ENCODE peak calls at places on chromosome 11, in ten cellular contexts. Q, U, F, T, B, J, L, W, S and E are unnamed samples.

GRCh38 chr11:119372260-119373058 is 9.0 kb downstream of the USP2 start:
- DNase-seq in Q (no peak), U (no peak), F (peak; percentile 89), T (no peak), B (no peak), J (no peak), L (no peak), W (no peak), S (no peak), E (no peak)

GRCh38 chr11:18618341-18619025 is 15.7 kb downstream of the SPTY2D1 start:
- DNase-seq in Q (no peak), U (no peak), F (no peak), T (peak; percentile 48), B (no peak), J (no peak), L (no peak), W (no peak), S (no peak), E (no peak)

GRCh38 chr11:8168485-8169257 is at the start of gene RIC3:
- DNase-seq in Q (peak; percentile 3), U (no peak), F (peak; percentile 71), T (no peak), B (peak; percentile 33), J (peak; percentile 60), L (peak; percentile 78), W (peak; percentile 44), S (peak; percentile 48), E (peak; percentile 49)

GRCh38 chr11:47003180-47003877 is 66.8 kb downstream of the CSTPP1 start:
- DNase-seq in Q (no peak), U (no peak), F (no peak), T (peak; percentile 72), B (no peak), J (no peak), L (no peak), W (no peak), S (no peak), E (no peak)

GRCh38 chr11:46120711-46121327 is 435 bp downstream of the PHF21A start:
- DNase-seq in Q (no peak), U (no peak), F (peak; percentile 68), T (peak; percentile 74), B (peak; percentile 43), J (no peak), L (peak; percentile 82), W (peak; percentile 37), S (peak; percentile 66), E (peak; percentile 60)

GRCh38 chr11:69292221-69292648 is 1.7 kb upstream of the MYEOV start:
- DNase-seq in Q (no peak), U (no peak), F (peak; percentile 51), T (peak; percentile 33), B (no peak), J (peak; percentile 31), L (peak; percentile 56), W (no peak), S (no peak), E (peak; percentile 41)

GRCh38 chr11:18171377-18172000 is 1.1 kb upstream of the MRGPRX4 start:
- DNase-seq in Q (peak; percentile 14), U (no peak), F (no peak), T (peak; percentile 52), B (no peak), J (peak; percentile 3), L (peak; percentile 73), W (no peak), S (no peak), E (no peak)

GRCh38 chr11:2518112-2518982 is 73.5 kb downstream of the KCNQ1 start:
- DNase-seq in Q (no peak), U (no peak), F (peak; percentile 35), T (no peak), B (peak; percentile 23), J (no peak), L (peak; percentile 7), W (no peak), S (peak; percentile 41), E (no peak)

GRCh38 chr11:10743354-10744035 is 7.6 kb upstream of the CTR9 start:
- DNase-seq in Q (peak; percentile 9), U (no peak), F (peak; percentile 55), T (no peak), B (no peak), J (peak; percentile 45), L (no peak), W (no peak), S (no peak), E (peak; percentile 52)

GRCh38 chr11:18115360-18116127 is 9.7 kb upstream of the SAAL1 start:
- DNase-seq in Q (peak; percentile 70), U (peak; percentile 26), F (no peak), T (peak; percentile 64), B (peak; percentile 70), J (peak; percentile 64), L (peak; percentile 86), W (peak; percentile 65), S (no peak), E (peak; percentile 67)

GRCh38 chr11:98456281-98456680 is 564.5 kb upstream of the CNTN5 start:
- DNase-seq in Q (no peak), U (no peak), F (no peak), T (no peak), B (no peak), J (no peak), L (no peak), W (no peak), S (no peak), E (no peak)

GRCh38 chr11:15937601-15938361 is 418.6 kb downstream of the SOX6 start:
- DNase-seq in Q (no peak), U (no peak), F (no peak), T (no peak), B (no peak), J (no peak), L (no peak), W (no peak), S (no peak), E (no peak)

GRCh38 chr11:128361451-128362020 is 225.8 kb downstream of the ETS1 start:
- DNase-seq in Q (peak; percentile 53), U (no peak), F (no peak), T (peak; percentile 38), B (peak; percentile 51), J (no peak), L (no peak), W (no peak), S (no peak), E (peak; percentile 58)

GRCh38 chr11:123841189-123841588 is 35.0 kb upstream of the OR6M1 start:
- DNase-seq in Q (no peak), U (no peak), F (no peak), T (peak; percentile 11), B (no peak), J (no peak), L (no peak), W (no peak), S (no peak), E (no peak)

GRCh38 chr11:62707277-62707771 is at the start of the genes BSCL2 and GNG3:
- DNase-seq in Q (no peak), U (no peak), F (no peak), T (no peak), B (no peak), J (no peak), L (peak; percentile 85), W (no peak), S (no peak), E (no peak)

GRCh38 chr11:72072348-72072747 is 8.0 kb downstream of the NUMA1 start:
- DNase-seq in Q (peak; percentile 26), U (no peak), F (no peak), T (peak; percentile 86), B (no peak), J (peak; percentile 55), L (peak; percentile 21), W (no peak), S (no peak), E (no peak)

DNA sequence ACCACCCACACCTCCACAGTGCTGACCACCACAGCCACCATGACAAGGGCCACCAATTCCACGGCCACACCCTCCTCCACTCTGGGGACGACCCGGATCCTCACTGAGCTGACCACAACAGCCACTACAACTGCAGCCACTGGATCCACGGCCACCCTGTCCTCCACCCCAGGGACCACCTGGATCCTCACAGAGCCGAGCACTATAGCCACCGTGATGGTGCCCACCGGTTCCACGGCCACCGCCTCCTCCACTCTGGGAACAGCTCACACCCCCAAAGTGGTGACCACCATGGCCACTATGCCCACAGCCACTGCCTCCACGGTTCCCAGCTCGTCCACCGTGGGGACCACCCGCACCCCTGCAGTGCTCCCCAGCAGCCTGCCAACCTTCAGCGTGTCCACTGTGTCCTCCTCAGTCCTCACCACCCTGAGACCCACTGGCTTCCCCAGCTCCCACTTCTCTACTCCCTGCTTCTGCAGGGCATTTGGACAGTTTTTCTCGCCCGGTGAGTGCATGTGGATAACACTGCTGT is 28.4 kb downstream of the MUC5B start:
- DNase-seq in Q (no peak), U (no peak), F (no peak), T (no peak), B (no peak), J (no peak), L (no peak), W (no peak), S (no peak), E (no peak)
- H3K9me3 ChIP-seq in Q (no peaks in the 10 kb centered on the region), U (peaks cover 13% of the 10 kb centered on the region), F (no peaks in the 10 kb centered on the region), T (no peaks in the 10 kb centered on the region), B (no peaks in the 10 kb centered on the region), J (no peaks in the 10 kb centered on the region), L (no peaks in the 10 kb centered on the region), W (peaks cover 5% of the 10 kb centered on the region), S (no peaks in the 10 kb centered on the region), E (no peaks in the 10 kb centered on the region)

GRCh38 chr11:41872458-41872857 is 413.0 kb upstream of the LRRC4C start:
- DNase-seq in Q (no peak), U (no peak), F (no peak), T (no peak), B (no peak), J (no peak), L (no peak), W (no peak), S (no peak), E (no peak)

GRCh38 chr11:41868606-41869005 is 409.2 kb upstream of the LRRC4C start:
- DNase-seq in Q (no peak), U (no peak), F (no peak), T (no peak), B (no peak), J (no peak), L (no peak), W (no peak), S (no peak), E (no peak)
- H3K9me3 ChIP-seq in Q (no peaks in the 10 kb centered on the region), U (no peaks in the 10 kb centered on the region), F (no peaks in the 10 kb centered on the region), T (no peaks in the 10 kb centered on the region), B (no peaks in the 10 kb centered on the region), J (no peaks in the 10 kb centered on the region), L (no peaks in the 10 kb centered on the region), W (no peaks in the 10 kb centered on the region), S (no peaks in the 10 kb centered on the region), E (no peaks in the 10 kb centered on the region)

GRCh38 chr11:12024314-12024926 is 16.0 kb upstream of the DKK3 start:
- DNase-seq in Q (no peak), U (no peak), F (no peak), T (no peak), B (no peak), J (no peak), L (no peak), W (no peak), S (no peak), E (no peak)
- H3K9me3 ChIP-seq in Q (no peaks in the 10 kb centered on the region), U (no peaks in the 10 kb centered on the region), F (no peaks in the 10 kb centered on the region), T (no peaks in the 10 kb centered on the region), B (no peaks in the 10 kb centered on the region), J (no peaks in the 10 kb centered on the region), L (peaks cover 8% of the 10 kb centered on the region), W (no peaks in the 10 kb centered on the region), S (no peaks in the 10 kb centered on the region), E (no peaks in the 10 kb centered on the region)

DNA sequence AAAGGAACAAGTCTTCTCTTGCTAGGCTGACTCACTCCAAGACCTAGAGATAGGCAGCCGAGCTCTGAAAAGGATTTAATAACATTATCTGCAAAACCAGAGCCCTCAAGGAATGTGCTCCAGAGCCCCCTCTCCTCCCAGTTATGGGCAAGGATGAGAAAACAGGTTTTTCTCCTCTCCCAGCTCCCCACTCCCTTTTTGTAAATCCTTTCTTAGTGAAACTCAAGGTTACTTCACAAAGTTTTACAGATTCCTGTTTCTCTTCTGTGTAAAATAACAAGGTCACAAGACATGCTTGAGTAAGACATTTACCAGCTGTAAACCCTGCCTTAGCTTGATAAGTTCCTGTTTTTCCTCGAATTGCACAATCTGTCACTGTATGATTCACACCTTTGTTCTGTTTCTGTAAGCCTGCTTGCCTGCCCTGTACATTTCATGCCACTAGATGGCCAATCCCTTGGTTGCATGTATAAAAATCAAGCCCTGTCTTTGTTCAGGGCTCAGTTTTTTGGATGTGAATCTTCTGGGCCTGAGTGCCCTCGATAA is 489.4 kb downstream of the KCNA4 start:
- DNase-seq in Q (no peak), U (no peak), F (no peak), T (peak; percentile 69), B (no peak), J (no peak), L (peak; percentile 7), W (no peak), S (no peak), E (no peak)
- H3K9me3 ChIP-seq in Q (no peaks in the 10 kb centered on the region), U (no peaks in the 10 kb centered on the region), F (no peaks in the 10 kb centered on the region), T (no peaks in the 10 kb centered on the region), B (peaks cover 4% of the 10 kb centered on the region), J (no peaks in the 10 kb centered on the region), L (no peaks in the 10 kb centered on the region), W (peaks cover 6% of the 10 kb centered on the region), S (no peaks in the 10 kb centered on the region), E (no peaks in the 10 kb centered on the region)